ENCODE peak calls at places on chromosome X, in four cellular contexts. Z, B, O and Y are unnamed samples.

GRCh38 chrX:70423937-70424336 is 823 bp downstream of the GDPD2 start:
- DNase-seq in O (no peak), B (no peak), Z (no peak), Y (no peak)

GRCh38 chrX:40169193-40170086 is 71.7 kb upstream of the BCOR start:
- DNase-seq in Z (peak; percentile 77), O (peak; percentile 70), B (no peak), Y (peak; percentile 80)

GRCh38 chrX:107205770-107206696 is at the start of the genes DNAAF6 and NUP62CL:
- DNase-seq in Z (peak; percentile 95), O (peak; percentile 81), B (peak; percentile 28), Y (peak; percentile 82)

GRCh38 chrX:109624641-109625311 is at the start of gene KCNE5:
- DNase-seq in Z (no peak), B (no peak), O (no peak), Y (peak; percentile 70)

GRCh38 chrX:50865311-50865710 is 45.2 kb upstream of the BMP15 start:
- DNase-seq in O (no peak), B (no peak), Z (no peak), Y (no peak)

GRCh38 chrX:2679534-2680485 is 11.3 kb upstream of the CD99 start:
- DNase-seq in B (no peak), O (no peak), Z (no peak), Y (no peak)

GRCh38 chrX:28189011-28189410 is 207.8 kb upstream of the DCAF8L1 start:
- DNase-seq in Z (no peak), B (no peak), O (no peak), Y (no peak)

GRCh38 chrX:20019672-20020365 is 29.0 kb upstream of the BCLAF3 start:
- DNase-seq in B (no peak), Z (no peak), O (no peak), Y (no peak)

GRCh38 chrX:150225756-150226155 is 137.4 kb upstream of the MAMLD1 start:
- DNase-seq in O (no peak), Z (no peak), B (no peak), Y (no peak)

GRCh38 chrX:97320305-97320704 is 436.6 kb downstream of the RPA4 start:
- DNase-seq in B (no peak), O (no peak), Z (no peak), Y (no peak)

GRCh38 chrX:27918799-27919198 is 62.5 kb downstream of the DCAF8L1 start:
- DNase-seq in B (no peak), O (no peak), Z (no peak), Y (peak; percentile 9)

GRCh38 chrX:3142259-3143042 is 101.2 kb downstream of the ARSF start:
- DNase-seq in O (no peak), B (no peak), Z (no peak), Y (no peak)

GRCh38 chrX:54288277-54288676 is 69.6 kb downstream of the WNK3 start:
- DNase-seq in Z (no peak), B (no peak), O (peak; percentile 45), Y (no peak)

GRCh38 chrX:154016366-154017076 is 3.2 kb downstream of the IRAK1 start:
- DNase-seq in O (no peak), Z (no peak), B (no peak), Y (no peak)

GRCh38 chrX:107662824-107663223 is 34.5 kb downstream of the PRPS1 start:
- DNase-seq in O (no peak), Z (no peak), B (no peak), Y (no peak)

GRCh38 chrX:102899940-102900916 is 36.8 kb upstream of the RAB40AL start:
- DNase-seq in O (peak; percentile 39), B (peak; percentile 33), Z (peak; percentile 41), Y (peak; percentile 76)

GRCh38 chrX:90040807-90041206 is 119.1 kb downstream of the TGIF2LX start:
- DNase-seq in B (no peak), O (no peak), Z (peak; percentile 2), Y (no peak)

GRCh38 chrX:154399527-154400368 is 1.6 kb downstream of the RPL10 start:
- DNase-seq in Z (no peak), O (no peak), B (no peak), Y (no peak)

GRCh38 chrX:39460491-39460890 is 637.3 kb downstream of the BCOR start:
- DNase-seq in B (no peak), Z (no peak), O (no peak), Y (no peak)

GRCh38 chrX:38694394-38694793 is 106.9 kb upstream of the MID1IP1 start:
- DNase-seq in Z (no peak), O (no peak), B (no peak), Y (no peak)

GRCh38 chrX:97616883-97617510 is 733.3 kb downstream of the RPA4 start:
- DNase-seq in B (peak; percentile 26), O (peak; percentile 3), Z (no peak), Y (no peak)

GRCh38 chrX:68429216-68429615 is 4.1 kb downstream of the OPHN1 start:
- DNase-seq in B (no peak), O (no peak), Z (no peak), Y (no peak)
- TF ChIP-seq ETV6 in B (no peak), O (no peak), Z (no peak), Y (no peak)

GRCh38 chrX:137432609-137433008 is 133.3 kb upstream of the ZIC3 start:
- DNase-seq in O (peak; percentile 0), B (no peak), Z (peak; percentile 18), Y (peak; percentile 52)
- TF ChIP-seq MAX in O (no peak), B (no peak), Z (no peak), Y (no peak)

GRCh38 chrX:151279161-151279560 is 102.8 kb downstream of the GPR50 start:
- DNase-seq in Z (no peak), B (no peak), O (no peak), Y (no peak)
- TF ChIP-seq ETV6 in Z (no peak), B (no peak), O (no peak), Y (no peak)

GRCh38 chrX:15356444-15356843 is 21.1 kb upstream of the PIGA start:
- DNase-seq in B (no peak), Z (no peak), O (no peak), Y (no peak)
- TF ChIP-seq MAX in B (no peak), Z (no peak), O (no peak), Y (no peak)

DNA sequence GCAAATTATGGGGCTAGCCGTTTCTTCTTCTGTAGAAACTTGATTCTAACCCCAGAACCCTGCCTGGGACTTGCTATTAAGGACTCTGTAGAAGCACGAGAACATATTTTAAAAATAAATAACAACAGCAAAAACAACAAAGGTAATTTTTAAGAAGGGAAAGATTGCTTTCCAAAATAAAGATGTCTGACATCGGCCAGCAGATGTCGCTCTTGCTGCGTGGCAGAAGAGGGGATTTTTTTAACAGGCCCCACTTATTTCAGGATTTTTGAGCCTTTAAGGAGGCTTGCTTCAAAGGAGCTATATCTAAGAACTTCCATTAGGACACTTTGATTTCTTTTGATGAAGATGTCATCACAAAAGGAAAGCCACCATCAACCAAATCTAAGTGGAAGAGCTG is 62.8 kb upstream of the EGFL6 start:
- DNase-seq in O (peak; percentile 2), B (no peak), Z (peak; percentile 54), Y (peak; percentile 31)
- TF ChIP-seq ETV6 in O (no peak), B (no peak), Z (no peak), Y (no peak)

DNA sequence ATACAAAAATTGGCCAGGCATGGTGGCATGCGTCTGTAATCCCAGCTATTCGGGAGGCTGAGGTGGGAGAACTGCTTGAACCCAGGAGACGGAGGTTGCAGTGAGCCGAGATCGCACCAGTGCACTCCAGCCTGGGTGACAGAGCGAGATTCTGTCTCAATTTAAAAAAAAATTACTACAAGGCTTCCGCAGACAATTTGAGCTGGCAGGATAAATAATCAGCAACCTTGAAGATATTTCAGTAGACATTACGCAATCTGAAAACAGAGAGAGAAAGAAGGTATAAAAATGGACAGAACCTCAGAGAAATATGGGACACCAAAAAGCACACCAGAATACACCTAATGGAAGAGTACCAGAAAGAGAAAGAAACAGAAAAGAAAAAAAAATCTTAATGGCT is 25.3 kb downstream of the HS6ST2 start:
- DNase-seq in O (no peak), Z (no peak), B (no peak), Y (no peak)
- TF ChIP-seq MAX in O (no peak), Z (no peak), B (no peak), Y (no peak)

DNA sequence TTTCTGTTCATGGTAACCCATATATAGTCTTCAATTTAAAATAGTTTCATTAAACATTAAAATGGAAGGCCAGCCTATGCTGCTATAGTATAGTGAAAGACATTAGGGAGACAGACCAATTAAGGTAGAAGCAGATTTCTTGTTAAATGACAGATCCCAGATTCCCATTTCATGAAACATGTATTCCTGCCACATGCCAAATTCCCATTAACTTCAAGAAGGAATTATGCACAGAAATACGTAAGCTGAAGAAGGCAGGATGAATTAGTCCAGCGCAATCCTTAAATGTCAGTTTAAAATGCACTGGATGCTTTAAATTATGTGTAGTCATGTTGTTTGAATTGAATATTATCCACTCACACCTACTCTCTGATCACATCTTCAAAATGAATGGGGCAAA is 424.9 kb downstream of the SH2D1A start:
- DNase-seq in O (no peak), Z (no peak), B (no peak), Y (no peak)
- TF ChIP-seq ETV6 in O (no peak), Z (no peak), B (no peak), Y (no peak)

GRCh38 chrX:66142351-66142750 is 21.7 kb upstream of the HEPH start:
- DNase-seq in B (no peak), O (no peak), Z (no peak), Y (no peak)
- TF ChIP-seq MAX in B (no peak), O (no peak), Z (no peak), Y (no peak)

DNA sequence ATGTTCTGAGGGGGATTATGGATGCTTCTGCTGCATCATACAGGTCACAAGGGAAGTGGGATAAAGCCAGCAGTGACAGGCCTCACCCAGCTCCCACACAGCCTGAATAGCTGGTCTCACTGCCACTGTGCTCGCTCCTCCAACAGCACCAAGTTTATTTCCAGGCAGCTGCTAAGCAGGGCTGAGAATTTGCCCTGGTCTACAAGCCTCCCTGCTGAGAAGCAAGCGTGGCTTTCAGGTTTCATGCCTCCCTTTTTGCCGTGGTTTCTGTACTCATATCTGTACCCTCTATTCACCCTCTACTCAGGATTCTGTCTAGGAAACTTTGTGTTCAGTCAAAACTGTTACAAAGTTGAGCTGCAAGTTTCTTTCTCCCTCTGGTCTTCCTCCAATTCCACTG is 78.6 kb downstream of the MAGEC1 start:
- DNase-seq in O (no peak), Z (no peak), B (no peak), Y (no peak)
- TF ChIP-seq ETV6 in O (no peak), Z (no peak), B (no peak), Y (no peak)

DNA sequence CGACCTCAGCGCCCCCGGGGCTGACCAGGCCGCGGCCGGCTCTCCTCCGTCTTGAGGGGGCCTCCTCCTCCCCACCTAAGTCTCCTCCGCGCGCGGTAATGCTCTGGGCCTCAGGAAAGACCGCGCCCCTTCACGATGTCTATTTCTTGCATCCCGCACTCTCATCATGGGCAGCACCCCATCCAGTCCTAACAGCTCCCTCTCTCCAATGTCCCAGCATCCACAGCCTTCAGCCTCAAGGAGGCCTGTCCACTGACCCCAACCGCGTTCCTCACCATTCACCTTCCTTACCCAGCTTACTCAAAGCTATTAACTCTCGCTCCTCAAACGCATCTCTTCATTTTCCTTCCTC is 77.5 kb downstream of the MAGED4 start:
- DNase-seq in B (no peak), Z (no peak), O (no peak), Y (no peak)
- TF ChIP-seq MAX in B (no peak), Z (no peak), O (no peak), Y (no peak)